ENCODE peak calls at places on chromosomes 1 and 21, in six cellular contexts. G is brain microvascular endothelial cell; L is CD4-positive, CD25-positive, alpha-beta regulatory T cell; K is astrocyte of the spinal cord; R is fibroblast of villous mesenchyme; P is stomach. C is an unnamed sample.
A peak's percentile ranks its signal among the peaks of the same experiment; 100 is the strongest.

GRCh38 chr1:114219247-114219872 is 65.7 kb upstream of the SYT6 start:
- DNase-seq in P (no peak), L (no peak), K (peak; percentile 8), R (peak; percentile 26), G (no peak), C (peak; percentile 11)

GRCh38 chr21:31538821-31539220 is 120.7 kb upstream of the SOD1 start:
- DNase-seq in R (no peak), L (no peak), G (no peak), P (no peak), K (no peak), C (no peak)

GRCh38 chr1:181675091-181675490 is 191.8 kb downstream of the CACNA1E start:
- DNase-seq in P (no peak), K (no peak), R (no peak), G (no peak), L (no peak), C (no peak)

GRCh38 chr1:3066826-3067225 is 2.2 kb upstream of the PRDM16 start:
- DNase-seq in R (no peak), L (no peak), G (no peak), P (no peak), K (no peak), C (no peak)

GRCh38 chr1:168098534-168099313 is 38.0 kb downstream of the GPR161 start:
- DNase-seq in G (no peak), L (no peak), K (no peak), P (no peak), R (no peak), C (no peak)

GRCh38 chr1:116290085-116290670 is 82.9 kb upstream of the ATP1A1 start:
- DNase-seq in R (peak; percentile 84), P (no peak), G (no peak), K (peak; percentile 3), L (no peak), C (no peak)

GRCh38 chr1:109231085-109231484 is 17.4 kb downstream of the SARS1 start:
- DNase-seq in K (no peak), P (no peak), R (no peak), L (no peak), G (no peak), C (no peak)

GRCh38 chr1:101506541-101507164 is 269.8 kb downstream of the S1PR1 start:
- DNase-seq in R (peak; percentile 39), L (peak; percentile 10), P (no peak), K (peak; percentile 33), G (peak; percentile 56), C (peak; percentile 27)

GRCh38 chr1:96660051-96660450 is 61.5 kb upstream of the PTBP2 start:
- DNase-seq in G (no peak), P (no peak), R (no peak), K (no peak), L (no peak), C (no peak)

GRCh38 chr1:77164434-77164944 is 54.7 kb downstream of the PIGK start:
- DNase-seq in G (no peak), R (no peak), K (no peak), L (no peak), P (no peak), C (no peak)

GRCh38 chr1:51715369-51715768 is 98.5 kb downstream of the OSBPL9 start:
- DNase-seq in L (no peak), G (no peak), P (no peak), R (no peak), K (no peak), C (no peak)

GRCh38 chr21:35940074-35940927 is 120.0 kb downstream of the SETD4 start:
- DNase-seq in L (no peak), G (peak; percentile 58), R (peak; percentile 76), P (peak; percentile 42), K (peak; percentile 78), C (peak; percentile 43)

GRCh38 chr21:38323721-38324591 is 67.2 kb downstream of the KCNJ15 start:
- DNase-seq in G (peak; percentile 75), L (no peak), K (peak; percentile 98), R (peak; percentile 98), P (no peak), C (no peak)

GRCh38 chr21:43919871-43920801 is 55.1 kb downstream of the AGPAT3 start:
- DNase-seq in G (no peak), L (no peak), K (no peak), R (no peak), P (no peak), C (no peak)

GRCh38 chr1:63532727-63533126 is 9.4 kb downstream of the EFCAB7 start:
- DNase-seq in K (no peak), R (no peak), G (no peak), L (no peak), P (no peak), C (no peak)

GRCh38 chr1:200075938-200076546 is 48.5 kb downstream of the NR5A2 start:
- DNase-seq in P (no peak), K (peak; percentile 72), G (peak; percentile 61), L (no peak), R (peak; percentile 65), C (peak; percentile 45)

GRCh38 chr21:38679531-38679930 is 126.2 kb upstream of the ETS2 start:
- DNase-seq in K (peak; percentile 72), P (no peak), R (peak; percentile 75), G (peak; percentile 64), L (no peak), C (no peak)

GRCh38 chr1:180188103-180188506 is 33.4 kb downstream of the QSOX1 start:
- DNase-seq in K (peak; percentile 46), R (peak; percentile 53), P (peak; percentile 44), G (peak; percentile 29), L (no peak), C (peak; percentile 80)

GRCh38 chr1:182003953-182004586 is 57.4 kb downstream of the ZNF648 start:
- DNase-seq in L (no peak), G (no peak), K (no peak), P (no peak), R (no peak), C (no peak)

GRCh38 chr1:25618433-25618808 is 1.8 kb downstream of the MAN1C1 start:
- DNase-seq in L (no peak), R (no peak), K (no peak), G (no peak), P (no peak), C (no peak)

GRCh38 chr1:25616932-25617625 is 488 bp downstream of the MAN1C1 start:
- DNase-seq in G (no peak), K (no peak), R (no peak), P (no peak), L (peak; percentile 29), C (peak; percentile 4)

GRCh38 chr1:25616080-25616931 is at the start of gene MAN1C1:
- DNase-seq in K (peak; percentile 62), P (peak; percentile 88), G (peak; percentile 10), R (peak; percentile 79), L (peak; percentile 79), C (peak; percentile 77)

GRCh38 chr1:25619101-25619890 is 2.7 kb downstream of the MAN1C1 start:
- DNase-seq in K (no peak), P (no peak), L (peak; percentile 29), R (peak; percentile 17), G (no peak), C (peak; percentile 73)

GRCh38 chr1:25617626-25618432 is 1.2 kb downstream of the MAN1C1 start:
- DNase-seq in L (no peak), K (no peak), R (no peak), G (no peak), P (no peak), C (no peak)
- H3K4me3 ChIP-seq in L (peak overlapping the region; percentile 61), K (peak overlapping the region; percentile 18), R (peak overlapping the region; percentile 51), G (peak overlapping the region; percentile 35), P (peak overlapping the region; percentile 85), C (peak overlapping the region; percentile 44)

GRCh38 chr1:111792249-111792648 is 36.5 kb downstream of the DDX20 start:
- DNase-seq in P (no peak), L (no peak), R (no peak), G (no peak), K (no peak), C (no peak)

GRCh38 chr1:111784273-111784901 is 28.7 kb downstream of the DDX20 start:
- DNase-seq in L (no peak), K (no peak), P (no peak), R (no peak), G (no peak), C (no peak)

GRCh38 chr1:111789666-111790316 is 34.1 kb downstream of the DDX20 start:
- DNase-seq in L (no peak), R (peak; percentile 83), P (no peak), K (no peak), G (no peak), C (no peak)

GRCh38 chr1:111789077-111789476 is 33.4 kb downstream of the DDX20 start:
- DNase-seq in L (no peak), R (peak; percentile 28), P (no peak), G (no peak), K (no peak), C (no peak)

DNA sequence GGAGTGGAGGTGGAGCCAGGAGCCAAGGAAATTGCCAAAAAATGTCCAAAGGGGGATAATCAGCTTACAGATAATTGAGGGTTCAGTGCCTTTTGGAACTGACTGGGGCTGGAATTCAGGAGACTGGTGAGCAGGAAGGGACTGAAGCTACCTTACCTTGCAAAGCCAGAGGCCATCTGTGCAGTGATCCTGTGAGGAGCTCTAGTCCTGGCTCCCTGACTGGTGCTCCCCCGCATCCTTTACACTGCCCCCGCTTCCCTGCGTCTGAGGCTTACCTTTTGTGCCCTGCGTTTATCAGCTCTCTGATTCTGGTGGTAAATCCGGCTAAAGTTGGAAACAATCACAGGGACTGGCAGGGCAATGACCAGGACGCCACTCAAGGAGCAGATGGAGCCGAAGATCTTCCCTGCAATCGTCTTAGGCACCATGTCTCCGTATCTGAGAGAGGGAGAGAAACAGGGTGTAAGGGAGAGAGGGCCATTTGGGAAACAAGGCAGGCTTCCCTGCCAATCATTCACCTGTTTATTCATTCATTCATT is 31.0 kb downstream of the DDX20 start:
- DNase-seq in K (no peak), L (no peak), G (no peak), P (no peak), R (no peak), C (no peak)
- H3K4me3 ChIP-seq in K (no peak overlapping the region), L (no peak overlapping the region), G (no peak overlapping the region), P (no peak overlapping the region), R (no peak overlapping the region), C (no peak overlapping the region)

DNA sequence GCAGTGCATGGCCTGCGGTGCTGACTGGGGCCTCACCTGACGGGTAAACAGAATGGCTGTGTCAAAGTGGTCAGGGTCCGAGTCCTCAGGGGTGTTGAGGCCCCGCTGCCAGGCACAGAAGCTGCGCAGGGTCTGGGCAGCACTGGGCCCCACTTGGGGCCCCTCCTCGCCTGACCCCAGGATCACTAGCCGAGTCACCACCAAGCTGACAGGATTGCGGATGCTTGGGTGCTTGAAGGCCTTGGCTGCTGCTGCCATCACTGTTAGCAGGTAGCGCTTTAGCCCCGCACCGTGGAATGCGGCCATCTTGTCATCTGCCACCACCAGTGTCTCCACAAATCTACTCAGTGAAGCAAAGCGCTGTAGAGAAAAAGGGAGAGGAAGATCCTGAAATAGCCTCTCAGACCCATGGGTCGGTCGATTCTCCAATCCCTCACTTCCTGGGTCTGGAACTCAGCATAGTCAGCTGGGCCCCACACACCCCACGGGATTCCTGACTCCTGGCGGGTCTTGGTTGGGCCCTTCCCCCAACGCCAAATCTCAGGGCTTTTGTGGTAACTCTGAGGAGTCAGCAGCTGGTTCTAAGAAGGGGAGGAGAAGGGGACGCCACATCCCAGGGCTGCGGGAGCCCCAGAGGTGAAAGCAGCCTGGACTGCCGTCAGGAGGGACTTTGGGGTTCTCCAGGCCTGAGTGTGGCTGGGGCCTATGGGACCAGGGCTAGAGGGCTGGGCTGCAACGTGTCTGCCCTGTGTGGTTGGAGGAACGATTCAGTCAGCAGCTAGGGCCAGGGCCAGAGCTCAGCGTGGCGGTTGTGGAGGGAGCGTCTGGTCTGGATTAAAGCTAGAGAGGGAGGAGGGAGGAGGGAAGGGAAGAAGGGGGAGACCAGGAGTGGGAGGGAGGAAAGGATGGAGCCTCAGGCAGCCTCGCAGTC is 2.1 kb downstream of the ADAMTS4 start:
- DNase-seq in G (peak; percentile 53), P (no peak), K (peak; percentile 65), R (peak; percentile 93), L (no peak), C (no peak)
- H3K4me3 ChIP-seq in G (peak overlapping the region; percentile 55), P (peak overlapping the region; percentile 45), K (peak overlapping the region; percentile 9), R (peak overlapping the region; percentile 64), L (no peak overlapping the region), C (no peak overlapping the region)

GRCh38 chr1:204714194-204714860 is 28.8 kb upstream of the LRRN2 start:
- DNase-seq in G (no peak), R (no peak), P (no peak), L (no peak), K (no peak), C (no peak)
- H3K4me3 ChIP-seq in G (no peak overlapping the region), R (no peak overlapping the region), P (no peak overlapping the region), L (no peak overlapping the region), K (no peak overlapping the region), C (no peak overlapping the region)